ENCODE peak calls at places on chromosome 20, in five cellular contexts. Z, E, B, H and P are unnamed samples.
A peak's percentile ranks its signal among the peaks of the same experiment; 100 is the strongest.

GRCh38 chr20:21513881-21514540 is at the start of gene NKX2-2:
- DNase-seq in H (no peak), B (no peak), Z (no peak), E (peak; percentile 97), P (no peak)

GRCh38 chr20:61656198-61656597 is 404.1 kb downstream of the CDH4 start:
- DNase-seq in B (no peak), H (no peak), Z (no peak), E (no peak), P (no peak)

GRCh38 chr20:34538671-34539123 is 19.8 kb upstream of the MAP1LC3A start:
- DNase-seq in E (peak; percentile 52), H (peak; percentile 48), B (peak; percentile 32), Z (no peak), P (no peak)

GRCh38 chr20:57329608-57330221 is at the start of gene SPO11:
- DNase-seq in Z (no peak), E (no peak), H (no peak), B (no peak), P (no peak)

GRCh38 chr20:51350941-51351631 is 191.4 kb downstream of the NFATC2 start:
- DNase-seq in B (no peak), H (no peak), Z (no peak), E (peak; percentile 34), P (peak; percentile 20)

GRCh38 chr20:6026051-6026450 is 27.8 kb downstream of the LRRN4 start:
- DNase-seq in E (no peak), B (peak; percentile 65), Z (no peak), H (no peak), P (no peak)

GRCh38 chr20:23622839-23623343 is 14.9 kb downstream of the CST3 start:
- DNase-seq in Z (no peak), H (peak; percentile 72), B (peak; percentile 96), E (no peak), P (no peak)

GRCh38 chr20:44796758-44797457 is 13.4 kb downstream of the RIMS4 start:
- DNase-seq in Z (no peak), B (no peak), H (no peak), E (no peak), P (no peak)

GRCh38 chr20:25464501-25465204 is 57.2 kb downstream of the GINS1 start:
- DNase-seq in B (no peak), Z (no peak), H (no peak), E (no peak), P (no peak)

GRCh38 chr20:54793270-54793992 is 318.0 kb downstream of the DOK5 start:
- DNase-seq in B (no peak), H (no peak), Z (no peak), E (no peak), P (no peak)

GRCh38 chr20:37095108-37095608 is 639 bp downstream of the RBL1 start:
- DNase-seq in Z (peak; percentile 38), B (peak; percentile 18), E (no peak), H (no peak), P (no peak)